ENCODE peak calls at places on chromosome 7, in five cellular contexts. Q, R, G, D and M are unnamed samples.

GRCh38 chr7:38584443-38585210 is 46.5 kb downstream of the AMPH start:
- DNase-seq in D (no peak), R (no peak), Q (no peak), G (no peak), M (no peak)

GRCh38 chr7:92330835-92331438 is 85.2 kb downstream of the ANKIB1 start:
- DNase-seq in D (no peak), Q (no peak), G (no peak), R (no peak), M (no peak)

GRCh38 chr7:42869131-42870020 is 42.5 kb downstream of the C7orf25 start:
- DNase-seq in R (no peak), Q (no peak), G (peak; percentile 58), D (no peak), M (peak; percentile 73)

GRCh38 chr7:26449175-26450165 is 157.8 kb downstream of the SNX10 start:
- DNase-seq in Q (no peak), D (peak; percentile 71), R (no peak), G (no peak), M (no peak)

GRCh38 chr7:15309891-15310290 is 251.9 kb downstream of the AGMO start:
- DNase-seq in D (peak; percentile 22), Q (no peak), R (no peak), G (no peak), M (no peak)

GRCh38 chr7:94028768-94029167 is 24.6 kb upstream of the BET1 start:
- DNase-seq in G (peak; percentile 31), D (peak; percentile 14), Q (no peak), R (no peak), M (no peak)

GRCh38 chr7:115851291-115851690 is 179.3 kb downstream of the TFEC start:
- DNase-seq in G (peak; percentile 57), R (no peak), Q (no peak), D (peak; percentile 30), M (no peak)

GRCh38 chr7:152678133-152678645 is 2.2 kb upstream of the XRCC2 start:
- DNase-seq in G (no peak), D (no peak), R (no peak), Q (no peak), M (no peak)

GRCh38 chr7:113143486-113144257 is 25.3 kb upstream of the SMIM30 start:
- DNase-seq in Q (no peak), R (no peak), G (peak; percentile 15), D (no peak), M (no peak)

GRCh38 chr7:139731802-139732470 is 45.9 kb downstream of the HIPK2 start:
- DNase-seq in D (peak; percentile 81), Q (no peak), G (no peak), R (no peak), M (no peak)

GRCh38 chr7:43108255-43109011 is 4.0 kb upstream of the HECW1 start:
- DNase-seq in G (peak; percentile 74), R (peak; percentile 87), D (peak; percentile 55), Q (peak; percentile 88), M (peak; percentile 58)

GRCh38 chr7:151460474-151460855 is 20.5 kb upstream of the CRYGN start:
- DNase-seq in D (no peak), Q (no peak), G (no peak), R (no peak), M (no peak)

GRCh38 chr7:131061818-131062217 is 265.9 kb upstream of the MKLN1 start:
- DNase-seq in Q (no peak), G (no peak), R (no peak), D (no peak), M (no peak)

GRCh38 chr7:4208586-4208985 is 473.5 kb upstream of the FOXK1 start:
- DNase-seq in G (no peak), Q (no peak), R (no peak), D (no peak), M (no peak)

GRCh38 chr7:156003220-156004162 is 191.2 kb upstream of the SHH start:
- DNase-seq in Q (peak; percentile 20), G (no peak), D (no peak), R (no peak), M (no peak)

GRCh38 chr7:37352974-37353948 is 95.4 kb downstream of the ELMO1 start:
- DNase-seq in G (peak; percentile 83), D (no peak), Q (peak; percentile 60), R (no peak), M (peak; percentile 53)

GRCh38 chr7:70787275-70787674 is 344.7 kb upstream of the GALNT17 start:
- DNase-seq in Q (no peak), D (no peak), G (no peak), R (no peak), M (no peak)

GRCh38 chr7:98287486-98287959 is 6.0 kb downstream of the BRI3 start:
- DNase-seq in G (no peak), D (peak; percentile 82), R (no peak), Q (peak; percentile 92), M (no peak)

GRCh38 chr7:77415474-77415821 is 701 bp downstream of the GSAP start:
- DNase-seq in R (peak; percentile 33), G (peak; percentile 48), Q (no peak), D (no peak), M (peak; percentile 60)

GRCh38 chr7:47746468-47746867 is 164.6 kb upstream of the TNS3 start:
- DNase-seq in Q (no peak), D (no peak), G (no peak), R (no peak), M (no peak)

GRCh38 chr7:148622887-148623585 is 32.5 kb downstream of the C7orf33 start:
- DNase-seq in D (no peak), G (no peak), R (peak; percentile 13), Q (no peak), M (no peak)

GRCh38 chr7:137990251-137990901 is 11.5 kb downstream of the CREB3L2 start:
- DNase-seq in G (no peak), Q (no peak), D (peak; percentile 98), R (no peak), M (no peak)

GRCh38 chr7:155002411-155003214 is at the start of gene PAXIP1:
- DNase-seq in D (no peak), G (peak; percentile 78), Q (peak; percentile 54), R (peak; percentile 75), M (peak; percentile 88)

GRCh38 chr7:152572101-152572500 is 103.8 kb downstream of the XRCC2 start:
- DNase-seq in R (no peak), D (no peak), G (no peak), Q (no peak), M (no peak)

GRCh38 chr7:115191506-115191905 is 269.6 kb downstream of the MDFIC start:
- DNase-seq in D (no peak), Q (no peak), R (no peak), G (no peak), M (no peak)

GRCh38 chr7:80346704-80347103 is 165.2 kb downstream of the GNAT3 start:
- DNase-seq in Q (no peak), D (peak; percentile 97), R (no peak), G (no peak), M (no peak)

GRCh38 chr7:69732203-69732602 is 133.9 kb downstream of the AUTS2 start:
- DNase-seq in Q (no peak), R (no peak), G (no peak), D (peak; percentile 48), M (no peak)

GRCh38 chr7:80740778-80741545 is 102.5 kb downstream of the CD36 start:
- DNase-seq in Q (no peak), R (no peak), G (no peak), D (peak; percentile 20), M (no peak)

GRCh38 chr7:31368620-31369019 is 28.1 kb upstream of the NEUROD6 start:
- DNase-seq in G (no peak), D (no peak), R (no peak), Q (no peak), M (no peak)

GRCh38 chr7:121960678-121961461 is 87.9 kb downstream of the PTPRZ1 start:
- DNase-seq in D (peak; percentile 99), G (no peak), R (no peak), Q (peak; percentile 34), M (no peak)

GRCh38 chr7:33509251-33509650 is 379.9 kb downstream of the BBS9 start:
- DNase-seq in D (no peak), R (no peak), G (no peak), Q (no peak), M (no peak)

GRCh38 chr7:3176112-3176836 is 124.8 kb upstream of the SDK1 start:
- DNase-seq in Q (no peak), D (no peak), R (no peak), G (no peak), M (no peak)

GRCh38 chr7:158355456-158356065 is 232.1 kb downstream of the PTPRN2 start:
- DNase-seq in R (peak; percentile 20), Q (peak; percentile 72), G (no peak), D (no peak), M (no peak)
- TF ChIP-seq CTCF in R (peak; percentile 16), Q (peak; percentile 75), G (no peak), D (no peak), M (no peak)

DNA sequence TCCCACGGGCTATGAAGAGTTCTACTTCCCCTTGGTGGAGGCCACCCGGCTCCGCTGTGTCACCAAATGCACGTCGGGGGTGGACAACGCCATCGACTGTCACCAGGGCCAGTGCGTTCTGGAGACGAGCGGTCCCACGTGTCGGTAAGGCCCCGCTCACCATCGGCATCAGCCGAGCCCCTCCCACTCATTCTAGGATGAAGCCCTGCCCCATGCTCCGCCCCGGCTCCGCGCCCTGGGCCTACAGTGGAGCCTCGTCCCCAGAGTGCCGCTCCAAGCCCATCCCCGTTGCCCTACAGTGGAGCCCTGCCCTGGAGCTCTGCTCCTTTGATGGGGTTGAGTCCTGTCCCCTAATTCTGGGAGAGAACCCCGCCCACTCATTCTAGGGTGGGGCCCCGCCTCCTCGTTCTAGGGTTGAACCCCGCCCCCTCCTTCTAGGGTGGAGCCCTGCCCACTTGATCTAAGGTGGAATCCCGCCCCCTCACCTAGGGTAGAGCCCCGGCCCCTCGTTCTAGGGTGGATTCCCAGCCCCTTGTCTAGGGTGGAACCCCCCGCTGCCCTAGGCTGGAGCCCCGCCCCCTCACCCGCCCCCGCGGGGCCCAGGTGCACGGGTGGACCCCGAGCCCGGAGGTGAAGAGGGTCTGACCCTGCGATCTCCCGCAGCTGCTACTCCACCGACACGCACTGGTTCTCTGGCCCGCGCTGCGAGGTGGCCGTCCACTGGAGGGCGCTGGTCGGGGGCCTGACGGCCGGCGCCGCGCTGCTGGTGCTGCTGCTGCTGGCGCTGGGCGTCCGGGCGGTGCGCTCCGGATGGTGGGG is 3.4 kb upstream of the MUC12 start:
- DNase-seq in Q (peak; percentile 99), R (peak; percentile 100), D (peak; percentile 48), G (peak; percentile 67), M (peak; percentile 98)
- TF ChIP-seq CTCF in Q (peak; percentile 98), R (peak; percentile 80), D (peak; percentile 93), G (peak; percentile 91), M (peak; percentile 99)

DNA sequence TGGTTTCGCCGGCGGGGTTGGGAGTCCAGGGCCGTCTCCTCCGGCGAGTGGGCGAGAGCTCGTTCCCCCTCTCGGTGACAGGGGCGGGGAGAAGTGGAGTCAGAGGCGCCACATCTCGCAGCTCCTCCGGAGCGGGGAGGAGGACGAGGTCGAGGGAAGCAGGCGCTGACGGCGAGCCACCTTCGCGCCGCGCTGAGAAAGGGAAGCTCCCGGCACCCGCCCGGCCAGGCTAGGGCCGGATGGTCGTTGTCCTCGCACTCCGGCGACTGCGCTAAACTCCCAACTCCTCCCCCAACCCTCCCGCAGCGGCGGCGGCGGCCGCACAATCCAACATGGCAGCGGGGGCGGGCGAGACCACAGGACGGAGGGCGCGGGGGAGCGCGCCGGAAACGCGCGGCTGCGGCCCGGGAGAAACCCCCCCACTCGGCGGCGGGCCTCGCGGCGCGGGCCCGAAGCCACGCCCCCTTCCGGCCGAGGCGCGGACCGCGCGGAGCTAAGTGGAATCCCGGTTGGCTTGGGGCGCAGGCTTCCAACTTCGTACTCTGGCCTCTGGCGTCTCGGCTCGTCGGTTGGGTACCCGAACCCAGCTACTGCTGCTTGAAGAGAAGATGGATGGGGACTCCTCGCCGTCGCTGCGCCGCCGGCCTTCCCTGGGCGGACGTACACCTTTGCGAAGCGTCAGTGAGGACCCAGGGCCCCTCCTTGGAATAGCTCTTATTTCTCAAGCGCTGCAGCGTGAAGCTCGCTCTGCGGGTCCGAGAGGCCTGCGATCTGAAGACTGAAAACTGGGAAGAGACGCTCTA is at the start of gene WASL:
- DNase-seq in Q (peak; percentile 92), R (peak; percentile 95), D (peak; percentile 86), G (peak; percentile 95), M (peak; percentile 91)
- TF ChIP-seq CTCF in Q (no peak), R (no peak), D (peak; percentile 8), G (no peak), M (no peak)

GRCh38 chr7:141014523-141015395 is at the start of gene MRPS33:
- DNase-seq in R (peak; percentile 92), D (peak; percentile 91), Q (peak; percentile 98), G (peak; percentile 97), M (peak; percentile 95)
- TF ChIP-seq CTCF in R (no peak), D (peak; percentile 96), Q (peak; percentile 71), G (peak; percentile 74), M (peak; percentile 75)